ENCODE peak calls at places on chromosomes 3 and 15, in seven cellular contexts. B, U, J, I, T, H and N are unnamed samples.

GRCh38 chr3:184565421-184566211 is 4.0 kb downstream of the EPHB3 start:
- DNase-seq in B (peak), U (no peak), J (peak), I (peak), T (peak), H (no peak), N (no peak)

GRCh38 chr3:2172561-2173171 is 74.0 kb downstream of the CNTN4 start:
- DNase-seq in B (peak), U (no peak), J (no peak), I (no peak), T (no peak), H (no peak), N (no peak)

GRCh38 chr3:71089271-71089670 is 494.3 kb downstream of the FOXP1 start:
- DNase-seq in B (no peak), U (no peak), J (no peak), I (no peak), T (no peak), H (no peak), N (no peak)

GRCh38 chr15:73800662-73801345 is 47.7 kb upstream of the INSYN1 start:
- DNase-seq in B (no peak), U (no peak), J (peak), I (peak), T (peak), H (no peak), N (no peak)

GRCh38 chr3:73874596-73874995 is 249.9 kb upstream of the PDZRN3 start:
- DNase-seq in B (peak), U (no peak), J (no peak), I (no peak), T (no peak), H (no peak), N (no peak)

GRCh38 chr3:170717410-170718402 is 131.8 kb upstream of the SLC7A14 start:
- DNase-seq in B (no peak), U (no peak), J (no peak), I (peak), T (peak), H (no peak), N (no peak)

GRCh38 chr3:163043074-163043473 is 1546.5 kb downstream of the OTOL1 start:
- DNase-seq in B (no peak), U (peak), J (no peak), I (peak), T (peak), H (no peak), N (no peak)

GRCh38 chr3:102089182-102089581 is 239.9 kb downstream of the NFKBIZ start:
- DNase-seq in B (no peak), U (no peak), J (no peak), I (no peak), T (no peak), H (no peak), N (no peak)

GRCh38 chr3:65995030-65995429 is 43.7 kb downstream of the MAGI1 start:
- DNase-seq in B (no peak), U (no peak), J (no peak), I (peak), T (peak), H (no peak), N (no peak)

GRCh38 chr3:94423566-94423965 is 360.7 kb downstream of the NSUN3 start:
- DNase-seq in B (no peak), U (no peak), J (no peak), I (peak), T (peak), H (no peak), N (no peak)

GRCh38 chr3:130395331-130395730 is 49.9 kb downstream of the COL6A5 start:
- DNase-seq in B (no peak), U (no peak), J (no peak), I (peak), T (no peak), H (no peak), N (no peak)

GRCh38 chr15:44662478-44663409 is 718 bp downstream of the SPG11 start:
- DNase-seq in B (peak), U (peak), J (peak), I (peak), T (peak), H (peak), N (peak)

GRCh38 chr3:67489816-67490215 is 164.6 kb downstream of the SUCLG2 start:
- DNase-seq in B (no peak), U (no peak), J (no peak), I (no peak), T (peak), H (no peak), N (no peak)

GRCh38 chr3:131163-131889 is 65.2 kb upstream of the CHL1 start:
- DNase-seq in B (peak), U (no peak), J (no peak), I (no peak), T (no peak), H (no peak), N (no peak)

GRCh38 chr15:51793521-51793920 is 35.9 kb upstream of the TMOD3 start:
- DNase-seq in B (no peak), U (no peak), J (no peak), I (peak), T (peak), H (no peak), N (no peak)

GRCh38 chr3:61637088-61638051 is 76.0 kb downstream of the PTPRG start:
- DNase-seq in B (no peak), U (no peak), J (peak), I (peak), T (peak), H (no peak), N (no peak)

GRCh38 chr3:86954751-86955150 is 36.2 kb downstream of the VGLL3 start:
- DNase-seq in B (no peak), U (no peak), J (no peak), I (no peak), T (peak), H (no peak), N (no peak)

GRCh38 chr3:129952956-129953355 is 21.6 kb upstream of the TRH start:
- DNase-seq in B (no peak), U (no peak), J (no peak), I (no peak), T (no peak), H (no peak), N (no peak)

GRCh38 chr15:25170781-25171110 is 216.0 kb downstream of the SNRPN start:
- DNase-seq in B (no peak), U (no peak), J (no peak), I (no peak), T (no peak), H (no peak), N (no peak)

GRCh38 chr3:13762931-13763330 is 116.9 kb downstream of the WNT7A start:
- DNase-seq in B (no peak), U (no peak), J (no peak), I (no peak), T (no peak), H (no peak), N (no peak)